ENCODE peak calls at places on chromosomes 4 and X, in seven cellular contexts. E, Z, K, Q, J, U and V are unnamed samples.

GRCh38 chrX:34624416-34624815 is 32.7 kb downstream of the TMEM47 start:
- DNase-seq in E (no peak), Q (no peak), J (no peak), Z (no peak), U (no peak), K (no peak), V (no peak)

GRCh38 chr4:151797131-151797530 is 36.3 kb upstream of the GATB start:
- DNase-seq in K (no peak), Z (no peak), J (no peak), E (no peak), U (no peak), Q (no peak), V (no peak)

GRCh38 chrX:71111141-71111843 is at the start of gene IL2RG:
- DNase-seq in Z (no peak), J (no peak), Q (no peak), U (peak; percentile 84), K (peak; percentile 73), E (no peak), V (no peak)

GRCh38 chr4:153713840-153714239 is 29.8 kb downstream of the TLR2 start:
- DNase-seq in E (no peak), K (no peak), Z (no peak), J (no peak), Q (no peak), U (no peak), V (no peak)

GRCh38 chr4:17578482-17578891 is 1.5 kb downstream of the LAP3 start:
- DNase-seq in K (no peak), U (no peak), Z (no peak), Q (no peak), E (no peak), J (no peak), V (no peak)

GRCh38 chrX:4380710-4381109 is 667.3 kb upstream of the PRKX start:
- DNase-seq in U (no peak), K (no peak), J (no peak), E (no peak), Z (no peak), Q (no peak), V (no peak)

GRCh38 chr4:153464068-153464467 is 2.1 kb upstream of the TMEM131L start:
- DNase-seq in U (no peak), E (no peak), Z (no peak), Q (no peak), J (no peak), K (no peak), V (no peak)

GRCh38 chrX:139766545-139766983 is 58.6 kb upstream of the MCF2 start:
- DNase-seq in E (no peak), J (no peak), Q (no peak), K (peak; percentile 4), Z (no peak), U (no peak), V (no peak)

GRCh38 chr4:76804060-76804459 is 93.9 kb downstream of the SOWAHB start:
- DNase-seq in U (no peak), Z (no peak), Q (no peak), E (no peak), K (no peak), J (no peak), V (no peak)

GRCh38 chrX:149881081-149881711 is at the start of gene MAGEA8:
- DNase-seq in J (no peak), Q (peak; percentile 77), Z (no peak), K (no peak), E (no peak), U (no peak), V (no peak)

GRCh38 chr4:23022032-23022431 is 329.3 kb downstream of the GBA3 start:
- DNase-seq in U (no peak), Z (no peak), E (no peak), Q (peak; percentile 47), J (no peak), K (no peak), V (no peak)

GRCh38 chr4:106463622-106464021 is 95.0 kb upstream of the GIMD1 start:
- DNase-seq in U (no peak), Z (no peak), E (no peak), Q (no peak), K (no peak), J (no peak), V (no peak)

GRCh38 chr4:124415206-124415605 is 297.3 kb downstream of the ANKRD50 start:
- DNase-seq in K (no peak), Q (no peak), Z (no peak), J (no peak), E (no peak), U (no peak), V (no peak)

GRCh38 chr4:165131247-165131832 is 18.7 kb upstream of the TMEM192 start:
- DNase-seq in E (peak; percentile 75), Z (peak; percentile 70), J (peak; percentile 60), Q (peak; percentile 94), U (no peak), K (peak; percentile 65), V (no peak)

GRCh38 chr4:182207806-182208483 is 35.3 kb upstream of the TENM3 start:
- DNase-seq in Q (no peak), K (no peak), Z (no peak), U (no peak), J (no peak), E (no peak), V (no peak)

GRCh38 chrX:148947399-148948025 is 447.1 kb downstream of the AFF2 start:
- DNase-seq in E (no peak), J (no peak), K (no peak), Z (no peak), Q (no peak), U (no peak), V (no peak)

GRCh38 chr4:3447431-3448395 is 5.9 kb downstream of the HGFAC start:
- DNase-seq in K (no peak), J (no peak), U (no peak), Q (no peak), E (no peak), Z (no peak), V (no peak)

GRCh38 chr4:168475745-168476144 is 4.5 kb downstream of the DDX60L start:
- DNase-seq in U (no peak), Q (peak; percentile 74), J (no peak), E (no peak), Z (peak; percentile 42), K (no peak), V (no peak)

GRCh38 chr4:7803992-7804758 is 135.5 kb downstream of the AFAP1 start:
- DNase-seq in K (peak; percentile 71), U (peak; percentile 91), Z (peak; percentile 88), J (peak; percentile 84), E (peak; percentile 75), Q (peak; percentile 98), V (no peak)

GRCh38 chr4:128654465-128654864 is 155.0 kb upstream of the JADE1 start:
- DNase-seq in Z (no peak), U (no peak), Q (no peak), K (no peak), E (no peak), J (no peak), V (no peak)
- H3K4me3 ChIP-seq in Z (no peak overlapping the region), U (no peak overlapping the region), Q (peak overlapping the region; percentile 77), K (no peak overlapping the region), E (no peak overlapping the region), J (no peak overlapping the region), V (no peak overlapping the region)

GRCh38 chr4:4859010-4859798 is at the start of gene MSX1:
- DNase-seq in K (peak; percentile 18), E (peak; percentile 89), Z (peak; percentile 95), J (peak; percentile 90), Q (peak; percentile 97), U (peak; percentile 89), V (peak; percentile 75)
- H3K27me3 ChIP-seq in K (peaks cover 63% of the 10 kb centered on the region), E (peaks cover 94% of the 10 kb centered on the region), Z (peaks cover 94% of the 10 kb centered on the region), J (peaks cover 97% of the 10 kb centered on the region), Q (peaks cover 97% of the 10 kb centered on the region), U (peaks cover 100% of the 10 kb centered on the region), V (peaks cover 93% of the 10 kb centered on the region)

GRCh38 chr4:87009095-87009648 is 74.4 kb downstream of the AFF1 start:
- DNase-seq in Q (no peak), J (no peak), E (no peak), Z (no peak), K (no peak), U (no peak), V (no peak)
- H3K27ac ChIP-seq in Q (no peak overlapping the region), J (peak overlapping the region; percentile 44), E (no peak overlapping the region), Z (no peak overlapping the region), K (no peak overlapping the region), U (peak overlapping the region; percentile 94), V (no peak overlapping the region)

DNA sequence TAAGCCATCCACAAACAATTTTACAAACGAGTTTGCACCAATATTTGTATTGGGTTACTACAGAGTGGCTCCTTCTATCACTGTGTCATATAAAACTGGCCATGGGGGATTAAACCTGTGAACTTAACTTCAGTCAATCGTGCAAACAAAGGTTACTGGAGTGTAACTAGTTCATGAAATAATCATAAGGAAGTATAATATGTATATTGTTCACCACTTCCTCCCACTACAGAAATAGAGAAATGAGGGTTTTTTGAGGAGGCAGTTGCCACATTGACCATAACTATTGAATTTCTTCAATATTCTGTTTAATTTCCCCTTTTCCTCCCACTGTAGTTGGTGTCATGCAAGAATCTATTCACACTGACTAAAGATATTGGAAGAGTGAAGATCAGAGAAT is at the start of gene GPR82:
- DNase-seq in Q (no peak), Z (no peak), K (no peak), J (no peak), E (no peak), U (no peak), V (no peak)
- H3K4me3 ChIP-seq in Q (no peak within 1 kb of the TSS), Z (no peak within 1 kb of the TSS), K (no peak within 1 kb of the TSS), J (no peak within 1 kb of the TSS), E (no peak within 1 kb of the TSS), U (no peak within 1 kb of the TSS), V (no peak within 1 kb of the TSS)

GRCh38 chrX:42129541-42129940 is 206.2 kb upstream of the CASK start:
- DNase-seq in K (no peak), E (no peak), U (no peak), Q (no peak), Z (no peak), J (no peak), V (no peak)

GRCh38 chrX:42128020-42128419 is 204.7 kb upstream of the CASK start:
- DNase-seq in Q (no peak), E (no peak), U (no peak), J (no peak), K (no peak), Z (no peak), V (no peak)

GRCh38 chrX:42128587-42128986 is 205.2 kb upstream of the CASK start:
- DNase-seq in Z (no peak), Q (no peak), E (no peak), K (no peak), U (no peak), J (no peak), V (no peak)

GRCh38 chrX:42127563-42127962 is 204.2 kb upstream of the CASK start:
- DNase-seq in U (no peak), Z (no peak), J (no peak), K (no peak), E (no peak), Q (no peak), V (no peak)

GRCh38 chrX:42129022-42129421 is 205.7 kb upstream of the CASK start:
- DNase-seq in J (no peak), Q (no peak), U (no peak), K (no peak), Z (no peak), E (no peak), V (no peak)
- H3K27me3 ChIP-seq in J (no peaks in the 10 kb centered on the region), Q (no peaks in the 10 kb centered on the region), U (no peaks in the 10 kb centered on the region), K (no peaks in the 10 kb centered on the region), Z (no peaks in the 10 kb centered on the region), E (no peaks in the 10 kb centered on the region), V (no peaks in the 10 kb centered on the region)